ENCODE peak calls at places on chromosome 1, in four cellular contexts. A is activated B cell treated with CpG ODN at 0.5 μM for 24 hours, L is GM13976, I is adrenal gland. B is an unnamed sample.

GRCh38 chr1:78892251-78892650 is 114.3 kb downstream of the ADGRL4 start:
- DNase-seq in A (no peak), L (no peak), I (no peak), B (no peak)

GRCh38 chr1:5379176-5379759 is 613.0 kb downstream of the NPHP4 start:
- DNase-seq in A (no peak), L (no peak), I (no peak), B (no peak)

GRCh38 chr1:69702085-69702484 is 134.4 kb downstream of the LRRC7 start:
- DNase-seq in A (no peak), L (no peak), I (no peak), B (no peak)

GRCh38 chr1:15963968-15964648 is 11.8 kb downstream of the ZBTB17 start:
- DNase-seq in A (no peak), L (peak; percentile 74), I (no peak), B (no peak)

GRCh38 chr1:77056525-77056924 is 162.7 kb downstream of the PIGK start:
- DNase-seq in A (no peak), L (no peak), I (no peak), B (no peak)

GRCh38 chr1:147073062-147073432 is 99.2 kb downstream of the PRKAB2 start:
- DNase-seq in A (no peak), L (peak; percentile 37), I (no peak), B (no peak)

GRCh38 chr1:46437723-46438122 is 43.6 kb downstream of the FAAH start:
- DNase-seq in A (no peak), L (no peak), I (no peak), B (no peak)

GRCh38 chr1:54927475-54928240 is 40.7 kb upstream of the DHCR24 start:
- DNase-seq in A (no peak), L (no peak), I (peak; percentile 56), B (no peak)

GRCh38 chr1:26387447-26387846 is 14.9 kb upstream of the ZNF683 start:
- DNase-seq in A (no peak), L (no peak), I (no peak), B (no peak)

GRCh38 chr1:28412731-28413130 is 43.2 kb downstream of the PHACTR4 start:
- DNase-seq in A (no peak), L (no peak), I (no peak), B (no peak)

GRCh38 chr1:174659823-174660222 is 212.1 kb downstream of the GPR52 start:
- DNase-seq in A (no peak), L (no peak), I (no peak), B (no peak)

GRCh38 chr1:56387071-56387747 is 192.2 kb downstream of the PLPP3 start:
- DNase-seq in A (no peak), L (no peak), I (no peak), B (no peak)

GRCh38 chr1:168136709-168137514 is at the start of gene GPR161:
- DNase-seq in A (peak; percentile 37), L (peak; percentile 54), I (peak; percentile 43), B (peak; percentile 72)

GRCh38 chr1:168134132-168135041 is 2.3 kb downstream of the GPR161 start:
- DNase-seq in A (no peak), L (no peak), I (no peak), B (no peak)

GRCh38 chr1:168137515-168137821 is 738 bp upstream of the GPR161 start:
- DNase-seq in A (no peak), L (no peak), I (no peak), B (no peak)

GRCh38 chr1:168135116-168135981 is 1.4 kb downstream of the GPR161 start:
- DNase-seq in A (no peak), L (no peak), I (no peak), B (no peak)

GRCh38 chr1:168135982-168136708 is 585 bp downstream of the GPR161 start:
- DNase-seq in A (peak; percentile 24), L (peak; percentile 38), I (no peak), B (peak; percentile 79)
- TF ChIP-seq CTCF in A (no peak), L (no peak), I (no peak), B (no peak)

GRCh38 chr1:44031051-44031899 is at the start of gene SLC6A9:
- DNase-seq in A (peak; percentile 43), L (peak; percentile 45), I (peak; percentile 67), B (no peak)

GRCh38 chr1:44031900-44032817 is 897 bp upstream of the SLC6A9 start:
- DNase-seq in A (no peak), L (no peak), I (no peak), B (no peak)

GRCh38 chr1:44029260-44029910 is 1.9 kb downstream of the SLC6A9 start:
- DNase-seq in A (no peak), L (peak; percentile 77), I (peak; percentile 36), B (no peak)

GRCh38 chr1:44029911-44030605 is 1.2 kb downstream of the SLC6A9 start:
- DNase-seq in A (peak; percentile 93), L (peak; percentile 92), I (peak; percentile 89), B (peak; percentile 88)

GRCh38 chr1:44030606-44031050 is 634 bp downstream of the SLC6A9 start:
- DNase-seq in A (no peak), L (peak; percentile 68), I (no peak), B (peak; percentile 83)
- TF ChIP-seq CTCF in A (no peak), L (peak; percentile 17), I (no peak), B (peak; percentile 46)

GRCh38 chr1:190754769-190755168 is 277.1 kb upstream of the BRINP3 start:
- DNase-seq in A (no peak), L (no peak), I (no peak), B (no peak)
- TF ChIP-seq CTCF in A (no peak), L (no peak), I (no peak), B (no peak)

GRCh38 chr1:155140630-155140953 is 261 bp upstream of the DPM3 start:
- DNase-seq in A (no peak), L (no peak), I (no peak), B (no peak)

GRCh38 chr1:155141799-155142198 is 1.5 kb upstream of the DPM3 start:
- DNase-seq in A (no peak), L (no peak), I (no peak), B (no peak)

GRCh38 chr1:155139895-155140629 is at the start of gene DPM3:
- DNase-seq in A (peak; percentile 84), L (peak; percentile 93), I (peak; percentile 90), B (peak; percentile 87)

DNA sequence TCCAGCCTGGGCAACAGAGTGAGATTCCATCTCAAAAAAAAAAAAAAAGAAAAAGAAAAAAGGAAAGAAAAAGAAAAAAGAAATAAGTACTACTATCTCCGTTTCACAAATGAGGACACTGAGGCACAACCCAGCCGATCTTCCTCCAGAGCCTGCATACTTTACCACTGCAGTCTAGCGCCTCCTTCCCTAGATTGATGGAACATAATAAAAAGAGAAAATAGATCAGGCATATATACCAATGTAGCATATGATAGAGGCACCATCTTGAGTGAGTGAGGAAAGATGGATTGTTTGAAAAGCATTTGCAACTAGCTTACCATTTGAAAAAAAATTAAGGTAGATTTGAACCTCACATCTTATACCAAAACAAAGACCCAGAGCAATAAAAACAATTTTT is 5.2 kb upstream of the DPM3 start:
- DNase-seq in A (no peak), L (no peak), I (no peak), B (no peak)
- TF ChIP-seq CTCF in A (no peak), L (no peak), I (no peak), B (peak; percentile 41)

GRCh38 chr1:153921080-153921802 is 1.5 kb downstream of the GATAD2B start:
- DNase-seq in A (no peak), L (no peak), I (no peak), B (no peak)

GRCh38 chr1:153919879-153920852 is 2.6 kb downstream of the GATAD2B start:
- DNase-seq in A (no peak), L (peak; percentile 29), I (no peak), B (no peak)

GRCh38 chr1:153922838-153923652 is at the start of gene GATAD2B:
- DNase-seq in A (peak; percentile 90), L (peak; percentile 97), I (peak; percentile 100), B (peak; percentile 97)

GRCh38 chr1:153921803-153922075 is 1.0 kb downstream of the GATAD2B start:
- DNase-seq in A (no peak), L (no peak), I (no peak), B (no peak)

DNA sequence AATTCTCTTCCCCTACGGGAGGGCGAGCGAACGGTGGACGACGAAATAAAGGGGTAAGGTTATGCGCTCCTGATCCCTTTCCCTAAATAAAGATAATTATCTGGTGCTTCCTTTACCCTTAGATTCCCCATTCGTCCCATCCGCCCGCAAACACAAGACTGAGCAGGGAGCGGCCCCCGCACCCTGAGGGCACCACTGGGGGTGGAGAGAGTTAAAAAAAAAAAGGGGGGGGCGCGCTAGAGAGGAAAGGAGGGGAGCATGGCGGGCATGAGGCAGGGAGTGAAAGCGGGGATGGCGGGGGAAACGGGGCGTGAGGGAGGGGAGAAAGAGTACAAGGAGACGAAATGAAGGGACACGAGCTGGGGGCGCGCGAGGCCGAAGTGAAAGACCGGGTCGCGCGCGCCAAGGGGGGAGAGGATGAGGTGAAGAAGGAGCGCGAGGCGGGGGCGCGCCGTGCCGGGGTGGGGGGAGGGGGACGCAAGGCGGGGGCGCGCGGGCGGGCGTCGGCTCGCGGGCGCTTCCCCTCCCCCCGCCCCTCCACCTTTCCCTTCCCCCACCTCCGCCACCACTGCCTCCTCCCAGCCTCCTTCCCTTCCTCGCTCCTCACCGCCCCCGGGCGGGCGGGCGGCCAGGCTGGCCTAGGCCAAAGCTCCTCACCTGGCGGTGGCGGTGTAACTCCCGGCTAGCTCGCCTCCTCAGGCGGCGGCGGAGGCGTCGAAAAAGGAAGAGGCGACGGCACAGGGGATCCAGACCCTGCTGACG is 515 bp downstream of the GATAD2B start:
- DNase-seq in A (no peak), L (no peak), I (peak; percentile 44), B (no peak)
- TF ChIP-seq CTCF in A (no peak), L (peak; percentile 30), I (no peak), B (peak; percentile 52)

B was measured in type B pancreatic cell.